ENCODE peak calls at places on chromosomes 7 and 10, in eight cellular contexts. A, S, H, W, Z, E, I and D are unnamed samples.

GRCh38 chr7:20412023-20412422 is 81.3 kb downstream of the ITGB8 start:
- DNase-seq in E (no peak), W (no peak), A (no peak), Z (no peak), S (no peak), I (no peak), H (no peak), D (no peak)

GRCh38 chr7:91310829-91311460 is 46.7 kb downstream of the FZD1 start:
- DNase-seq in I (no peak), Z (peak; percentile 15), A (peak; percentile 41), H (no peak), W (no peak), S (no peak), E (no peak), D (peak; percentile 67)

GRCh38 chr7:54581511-54581910 is 39.3 kb downstream of the VSTM2A start:
- DNase-seq in Z (peak; percentile 78), H (no peak), W (no peak), I (no peak), E (no peak), S (no peak), A (no peak), D (no peak)

GRCh38 chr7:139265673-139266072 is 34.6 kb downstream of the UBN2 start:
- DNase-seq in A (no peak), W (no peak), S (no peak), I (no peak), E (no peak), Z (no peak), H (no peak), D (no peak)

GRCh38 chr7:115252461-115252860 is 330.6 kb downstream of the MDFIC start:
- DNase-seq in S (no peak), E (peak; percentile 46), Z (no peak), W (no peak), I (no peak), H (no peak), A (no peak), D (no peak)

GRCh38 chr10:29921071-29921446 is 138.3 kb downstream of the JCAD start:
- DNase-seq in E (no peak), I (no peak), S (no peak), A (no peak), Z (no peak), W (no peak), H (no peak), D (no peak)

GRCh38 chr7:126842451-126842850 is 410.3 kb downstream of the GRM8 start:
- DNase-seq in A (no peak), Z (no peak), H (no peak), E (no peak), I (no peak), W (no peak), S (no peak), D (no peak)

GRCh38 chr10:58451490-58451889 is 61.2 kb upstream of the BICC1 start:
- DNase-seq in Z (no peak), S (no peak), W (no peak), E (no peak), A (no peak), I (no peak), H (no peak), D (no peak)

GRCh38 chr7:15889501-15889900 is 203.0 kb upstream of the MEOX2 start:
- DNase-seq in W (no peak), H (no peak), I (no peak), Z (peak; percentile 11), A (no peak), S (no peak), E (peak; percentile 8), D (peak; percentile 60)

GRCh38 chr7:135962802-135963201 is 14.4 kb downstream of the MTPN start:
- DNase-seq in I (no peak), W (no peak), H (no peak), Z (no peak), A (no peak), S (no peak), E (no peak), D (no peak)

GRCh38 chr10:29621161-29621560 is 13.6 kb downstream of the SVIL start:
- DNase-seq in E (peak; percentile 87), I (peak; percentile 87), A (peak; percentile 46), Z (peak; percentile 87), W (no peak), S (no peak), H (no peak), D (no peak)

GRCh38 chr7:107318523-107319160 is 149.8 kb downstream of the HBP1 start:
- DNase-seq in H (no peak), S (no peak), Z (peak; percentile 59), W (no peak), I (no peak), E (no peak), A (no peak), D (no peak)

GRCh38 chr10:92124524-92125168 is 166.2 kb downstream of the CPEB3 start:
- DNase-seq in W (no peak), E (no peak), I (peak; percentile 67), Z (peak; percentile 4), A (peak; percentile 39), S (no peak), H (no peak), D (no peak)

GRCh38 chr7:155188357-155188756 is 109.3 kb upstream of the INSIG1 start:
- DNase-seq in I (peak; percentile 16), A (no peak), S (peak; percentile 64), E (no peak), Z (peak; percentile 39), H (no peak), W (no peak), D (no peak)

GRCh38 chr7:157548691-157549265 is 212.0 kb downstream of the DNAJB6 start:
- DNase-seq in E (no peak), H (peak; percentile 63), I (peak; percentile 44), S (no peak), Z (no peak), A (peak; percentile 13), W (no peak), D (peak; percentile 52)

GRCh38 chr7:2936301-2936700 is 92.2 kb upstream of the GNA12 start:
- DNase-seq in W (no peak), Z (no peak), E (no peak), H (peak; percentile 24), A (no peak), S (no peak), I (no peak), D (peak; percentile 15)

GRCh38 chr10:48187713-48188541 is 86.6 kb downstream of the FRMPD2 start:
- DNase-seq in E (peak; percentile 2), I (no peak), W (no peak), Z (no peak), S (no peak), A (no peak), H (no peak), D (no peak)

GRCh38 chr7:120775703-120776265 is 82.2 kb downstream of the TSPAN12 start:
- DNase-seq in A (no peak), W (no peak), S (no peak), H (no peak), Z (no peak), I (no peak), E (no peak), D (no peak)

GRCh38 chr10:131086511-131086910 is 225.0 kb downstream of the TCERG1L start:
- DNase-seq in Z (no peak), I (no peak), W (no peak), A (no peak), S (no peak), H (no peak), E (no peak), D (peak; percentile 32)

GRCh38 chr10:131675104-131675503 is 225.7 kb upstream of the PPP2R2D start:
- DNase-seq in E (no peak), W (no peak), Z (no peak), S (no peak), H (no peak), A (no peak), I (no peak), D (no peak)

GRCh38 chr10:50219646-50220045 is 31.7 kb downstream of the ASAH2 start:
- DNase-seq in W (no peak), I (no peak), Z (no peak), H (no peak), A (no peak), S (no peak), E (no peak), D (no peak)

GRCh38 chr7:158310924-158311713 is 276.5 kb downstream of the PTPRN2 start:
- DNase-seq in S (no peak), Z (no peak), E (no peak), H (peak; percentile 31), W (no peak), I (no peak), A (no peak), D (no peak)

GRCh38 chr7:107046511-107047259 is 2.2 kb downstream of the PRKAR2B start:
- DNase-seq in I (no peak), H (no peak), A (no peak), W (no peak), S (no peak), E (no peak), Z (no peak), D (no peak)

GRCh38 chr7:30708983-30709382 is 26.7 kb upstream of the CRHR2 start:
- DNase-seq in A (peak; percentile 67), E (no peak), Z (no peak), H (no peak), I (no peak), W (no peak), S (no peak), D (peak; percentile 74)

GRCh38 chr10:133346413-133346812 is 760 bp upstream of the PRAP1 start:
- DNase-seq in W (no peak), I (no peak), Z (no peak), S (no peak), E (no peak), H (no peak), A (no peak), D (no peak)

GRCh38 chr7:157020514-157021070 is 10.1 kb upstream of the MNX1 start:
- DNase-seq in H (peak; percentile 33), E (no peak), I (no peak), Z (peak; percentile 37), S (no peak), W (no peak), A (no peak), D (no peak)

GRCh38 chr10:26653004-26653403 is 44.5 kb upstream of the PDSS1 start:
- DNase-seq in A (no peak), I (no peak), W (no peak), E (no peak), S (no peak), Z (no peak), H (no peak), D (no peak)

GRCh38 chr10:88113232-88113631 is 249.8 kb downstream of the PTEN start:
- DNase-seq in Z (no peak), I (no peak), H (no peak), S (no peak), E (no peak), A (peak; percentile 55), W (no peak), D (peak; percentile 81)